ENCODE peak calls at places on chromosomes 1 and 21, in nine cellular contexts. One of them, this sample, is unnamed.

GRCh38 chr1:40075251-40075650 is 21.8 kb downstream of the PPT1 start:
- DNase-seq in AG04450: no peak
- DNase-seq in CD8-positive, alpha-beta T cell: no peak
- DNase-seq in adrenal gland: no peak
- DNase-seq in fibroblast of mammary gland: no peak
- DNase-seq in Caco-2: no peak
- DNase-seq in Calu3: no peak
- DNase-seq in choroid plexus epithelial cell: no peak
- DNase-seq in PC-3: no peak
- DNase-seq in this sample: no peak

GRCh38 chr21:33861125-33861524 is 54.5 kb downstream of the ATP5PO start:
- DNase-seq in AG04450: no peak
- DNase-seq in CD8-positive, alpha-beta T cell: no peak
- DNase-seq in adrenal gland: no peak
- DNase-seq in fibroblast of mammary gland: no peak
- DNase-seq in Caco-2: no peak
- DNase-seq in Calu3: no peak
- DNase-seq in choroid plexus epithelial cell: no peak
- DNase-seq in PC-3: no peak
- DNase-seq in this sample: peak

GRCh38 chr1:119364640-119365039 is 3.9 kb upstream of the HAO2 start:
- DNase-seq in AG04450: no peak
- DNase-seq in CD8-positive, alpha-beta T cell: no peak
- DNase-seq in adrenal gland: no peak
- DNase-seq in fibroblast of mammary gland: peak
- DNase-seq in Caco-2: no peak
- DNase-seq in Calu3: no peak
- DNase-seq in choroid plexus epithelial cell: no peak
- DNase-seq in PC-3: peak
- DNase-seq in this sample: no peak

GRCh38 chr1:116918714-116919357 is 9.1 kb downstream of the PTGFRN start:
- DNase-seq in AG04450: no peak
- DNase-seq in CD8-positive, alpha-beta T cell: peak
- DNase-seq in adrenal gland: no peak
- DNase-seq in fibroblast of mammary gland: no peak
- DNase-seq in Caco-2: no peak
- DNase-seq in Calu3: no peak
- DNase-seq in choroid plexus epithelial cell: no peak
- DNase-seq in PC-3: peak
- DNase-seq in this sample: no peak

GRCh38 chr1:44327679-44328491 is 27.2 kb downstream of the ERI3 start:
- DNase-seq in AG04450: peak
- DNase-seq in CD8-positive, alpha-beta T cell: no peak
- DNase-seq in adrenal gland: peak
- DNase-seq in fibroblast of mammary gland: peak
- DNase-seq in Caco-2: peak
- DNase-seq in Calu3: peak
- DNase-seq in choroid plexus epithelial cell: peak
- DNase-seq in PC-3: peak
- DNase-seq in this sample: no peak

GRCh38 chr1:110634455-110635281 is 28.5 kb upstream of the KCNA2 start:
- DNase-seq in AG04450: peak
- DNase-seq in CD8-positive, alpha-beta T cell: no peak
- DNase-seq in adrenal gland: peak
- DNase-seq in fibroblast of mammary gland: peak
- DNase-seq in Caco-2: no peak
- DNase-seq in Calu3: peak
- DNase-seq in choroid plexus epithelial cell: peak
- DNase-seq in PC-3: peak
- DNase-seq in this sample: no peak

GRCh38 chr1:160795951-160796383 is at the start of gene LY9:
- DNase-seq in AG04450: no peak
- DNase-seq in CD8-positive, alpha-beta T cell: peak
- DNase-seq in adrenal gland: peak
- DNase-seq in fibroblast of mammary gland: no peak
- DNase-seq in Caco-2: no peak
- DNase-seq in Calu3: no peak
- DNase-seq in choroid plexus epithelial cell: no peak
- DNase-seq in PC-3: no peak
- DNase-seq in this sample: no peak

GRCh38 chr1:212634252-212634651 is 25.7 kb downstream of the ATF3 start:
- DNase-seq in AG04450: no peak
- DNase-seq in CD8-positive, alpha-beta T cell: no peak
- DNase-seq in adrenal gland: no peak
- DNase-seq in fibroblast of mammary gland: no peak
- DNase-seq in Caco-2: no peak
- DNase-seq in Calu3: no peak
- DNase-seq in choroid plexus epithelial cell: no peak
- DNase-seq in PC-3: no peak
- DNase-seq in this sample: no peak

GRCh38 chr1:98327151-98327918 is 334.2 kb upstream of the SNX7 start:
- DNase-seq in AG04450: no peak
- DNase-seq in CD8-positive, alpha-beta T cell: no peak
- DNase-seq in adrenal gland: no peak
- DNase-seq in fibroblast of mammary gland: peak
- DNase-seq in Caco-2: no peak
- DNase-seq in Calu3: no peak
- DNase-seq in choroid plexus epithelial cell: peak
- DNase-seq in PC-3: no peak
- DNase-seq in this sample: no peak

GRCh38 chr1:24503003-24503751 is 541 bp downstream of the RCAN3 start:
- DNase-seq in AG04450: no peak
- DNase-seq in CD8-positive, alpha-beta T cell: no peak
- DNase-seq in adrenal gland: no peak
- DNase-seq in fibroblast of mammary gland: no peak
- DNase-seq in Caco-2: no peak
- DNase-seq in Calu3: peak
- DNase-seq in choroid plexus epithelial cell: no peak
- DNase-seq in PC-3: peak
- DNase-seq in this sample: no peak

GRCh38 chr1:186536272-186536905 is 75.5 kb upstream of the PDC start:
- DNase-seq in AG04450: no peak
- DNase-seq in CD8-positive, alpha-beta T cell: no peak
- DNase-seq in adrenal gland: no peak
- DNase-seq in fibroblast of mammary gland: peak
- DNase-seq in Caco-2: no peak
- DNase-seq in Calu3: no peak
- DNase-seq in choroid plexus epithelial cell: peak
- DNase-seq in PC-3: no peak
- DNase-seq in this sample: no peak

GRCh38 chr1:221741364-221741970 is 422 bp downstream of the DUSP10 start:
- DNase-seq in AG04450: no peak
- DNase-seq in CD8-positive, alpha-beta T cell: peak
- DNase-seq in adrenal gland: peak
- DNase-seq in fibroblast of mammary gland: no peak
- DNase-seq in Caco-2: no peak
- DNase-seq in Calu3: peak
- DNase-seq in choroid plexus epithelial cell: peak
- DNase-seq in PC-3: peak
- DNase-seq in this sample: no peak

DNA sequence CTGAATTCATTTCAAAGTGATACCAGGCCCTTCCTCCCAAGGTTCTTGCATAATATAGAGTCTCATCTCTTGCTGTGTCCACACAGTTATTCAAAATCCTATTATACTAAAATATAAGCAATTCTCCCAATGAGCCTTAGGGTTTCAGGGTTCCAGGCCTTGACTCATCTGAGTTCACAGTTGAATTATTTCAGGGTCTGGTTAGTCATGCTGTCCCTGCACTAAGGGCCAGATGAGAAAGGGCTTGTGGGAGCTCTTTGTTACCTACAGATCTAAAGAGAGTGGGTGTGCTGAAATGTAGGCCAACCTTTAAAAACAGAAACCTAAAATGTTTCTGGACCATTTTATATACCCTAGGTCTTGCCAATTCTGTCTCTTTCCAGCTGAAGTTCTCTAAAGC is 337.5 kb upstream of the LRRC7 start:
- DNase-seq in AG04450: no peak
- DNase-seq in CD8-positive, alpha-beta T cell: no peak
- DNase-seq in adrenal gland: no peak
- DNase-seq in fibroblast of mammary gland: peak
- DNase-seq in Caco-2: no peak
- DNase-seq in Calu3: no peak
- DNase-seq in choroid plexus epithelial cell: peak
- DNase-seq in PC-3: no peak
- DNase-seq in this sample: no peak
- TF ChIP-seq CTCF in AG04450: no peak
- TF ChIP-seq CTCF in CD8-positive, alpha-beta T cell: no peak
- TF ChIP-seq CTCF in adrenal gland: no peak
- TF ChIP-seq CTCF in fibroblast of mammary gland: no peak
- TF ChIP-seq CTCF in Caco-2: no peak
- TF ChIP-seq CTCF in Calu3: no peak
- TF ChIP-seq CTCF in choroid plexus epithelial cell: no peak
- TF ChIP-seq CTCF in PC-3: no peak
- TF ChIP-seq CTCF in this sample: no peak

DNA sequence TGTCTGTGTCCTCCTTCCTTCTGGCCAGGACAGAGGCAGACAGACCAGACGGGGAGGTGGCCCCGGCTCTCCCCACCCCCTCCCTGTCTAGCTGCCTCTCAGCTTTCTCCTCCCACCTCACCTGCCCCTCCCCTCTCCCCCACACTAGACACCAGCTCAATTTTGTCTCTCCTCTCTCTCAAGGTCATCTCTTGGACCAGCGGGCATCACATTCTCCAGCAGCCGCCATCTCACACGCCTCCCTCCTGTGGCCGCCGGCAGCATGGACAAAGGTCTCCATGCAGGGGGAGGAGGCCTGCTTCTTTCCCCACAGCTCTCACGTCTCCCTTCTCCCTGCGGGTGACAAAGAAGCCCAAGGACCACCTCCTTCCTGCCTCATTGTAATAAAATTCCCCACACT is 14.5 kb downstream of the OPTC start:
- DNase-seq in AG04450: no peak
- DNase-seq in CD8-positive, alpha-beta T cell: no peak
- DNase-seq in adrenal gland: peak
- DNase-seq in fibroblast of mammary gland: no peak
- DNase-seq in Caco-2: no peak
- DNase-seq in Calu3: no peak
- DNase-seq in choroid plexus epithelial cell: no peak
- DNase-seq in PC-3: no peak
- DNase-seq in this sample: peak
- TF ChIP-seq CTCF in AG04450: no peak
- TF ChIP-seq CTCF in CD8-positive, alpha-beta T cell: no peak
- TF ChIP-seq CTCF in adrenal gland: no peak
- TF ChIP-seq CTCF in fibroblast of mammary gland: no peak
- TF ChIP-seq CTCF in Caco-2: no peak
- TF ChIP-seq CTCF in Calu3: no peak
- TF ChIP-seq CTCF in choroid plexus epithelial cell: no peak
- TF ChIP-seq CTCF in PC-3: no peak
- TF ChIP-seq CTCF in this sample: no peak

DNA sequence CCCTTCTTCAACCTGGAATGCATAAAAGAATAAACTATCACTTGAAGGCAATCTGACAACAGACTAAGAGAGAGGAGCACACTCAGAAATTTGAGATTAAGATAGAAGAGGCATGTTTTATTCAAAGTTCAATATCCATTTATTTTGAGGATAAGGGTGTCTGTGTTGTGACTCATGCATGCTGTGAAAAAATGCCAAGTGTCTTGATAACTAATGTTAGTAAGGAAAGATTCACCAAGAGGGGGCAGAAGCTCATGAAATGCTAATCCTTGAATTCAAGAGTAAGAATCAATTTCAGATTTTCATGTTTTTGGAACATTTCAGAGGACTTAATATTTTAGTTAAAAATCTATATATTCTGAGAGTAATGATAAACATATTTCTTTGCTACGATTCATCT is 94.0 kb downstream of the IFI44 start:
- DNase-seq in AG04450: no peak
- DNase-seq in CD8-positive, alpha-beta T cell: no peak
- DNase-seq in adrenal gland: no peak
- DNase-seq in fibroblast of mammary gland: peak
- DNase-seq in Caco-2: no peak
- DNase-seq in Calu3: no peak
- DNase-seq in choroid plexus epithelial cell: peak
- DNase-seq in PC-3: peak
- DNase-seq in this sample: no peak
- TF ChIP-seq CTCF in AG04450: peak
- TF ChIP-seq CTCF in CD8-positive, alpha-beta T cell: no peak
- TF ChIP-seq CTCF in adrenal gland: no peak
- TF ChIP-seq CTCF in fibroblast of mammary gland: peak
- TF ChIP-seq CTCF in Caco-2: no peak
- TF ChIP-seq CTCF in Calu3: no peak
- TF ChIP-seq CTCF in choroid plexus epithelial cell: peak
- TF ChIP-seq CTCF in PC-3: no peak
- TF ChIP-seq CTCF in this sample: peak

DNA sequence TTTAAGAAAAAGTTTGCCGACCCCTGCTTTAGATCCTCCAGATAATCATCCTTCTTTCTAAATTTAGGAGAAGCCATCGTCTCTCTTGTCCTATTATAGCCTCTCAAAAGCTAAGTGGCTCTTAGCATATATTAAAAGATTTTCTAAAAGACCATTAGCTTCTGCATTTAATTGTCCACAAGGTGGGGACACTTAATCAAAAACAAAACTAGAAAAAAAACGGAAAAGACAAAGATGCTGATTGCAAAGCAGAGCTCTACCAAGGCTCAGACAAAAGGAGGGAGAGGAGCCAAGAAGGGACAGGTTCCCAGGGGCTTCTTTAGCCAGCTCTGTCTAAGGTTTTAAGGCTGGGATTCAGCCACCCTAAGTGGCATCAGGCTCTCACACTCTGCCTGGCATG is 128.3 kb upstream of the HMGB4 start:
- DNase-seq in AG04450: no peak
- DNase-seq in CD8-positive, alpha-beta T cell: no peak
- DNase-seq in adrenal gland: no peak
- DNase-seq in fibroblast of mammary gland: peak
- DNase-seq in Caco-2: no peak
- DNase-seq in Calu3: no peak
- DNase-seq in choroid plexus epithelial cell: peak
- DNase-seq in PC-3: peak
- DNase-seq in this sample: no peak
- TF ChIP-seq CTCF in AG04450: peak
- TF ChIP-seq CTCF in CD8-positive, alpha-beta T cell: no peak
- TF ChIP-seq CTCF in adrenal gland: peak
- TF ChIP-seq CTCF in fibroblast of mammary gland: peak
- TF ChIP-seq CTCF in Caco-2: no peak
- TF ChIP-seq CTCF in Calu3: no peak
- TF ChIP-seq CTCF in choroid plexus epithelial cell: peak
- TF ChIP-seq CTCF in PC-3: peak
- TF ChIP-seq CTCF in this sample: peak